ENCODE peak calls at places on chromosomes 1 and 21, in ten cellular contexts. D is HS-5; V is GM12878; N is activated naive CD4-positive, alpha-beta T cell; B is effector CD8-positive, alpha-beta T cell; F is stimulated activated naive CD8-positive, alpha-beta T cell treated with anti-CD3 and anti-CD28 coated beads, Interleukin-15, Interleukin-2, amounts not matched to agents 100 U/mL and 50 U/mL, for 24 hours; M is ureter; T is WERI-Rb-1; Z is stimulated activated CD8-positive, alpha-beta memory T cell treated with anti-CD3 and anti-CD28 coated beads, Interleukin-7, amount 100 ng/mL, for 1 hour; P is GM20000. I is an unnamed sample.

GRCh38 chr1:204359474-204360255 is at the start of gene PLEKHA6:
- DNase-seq in D (no peak), V (no peak), N (no peak), B (no peak), F (peak), M (no peak), T (peak), Z (no peak), P (no peak), I (no peak)

GRCh38 chr1:71859806-71860205 is 422.5 kb downstream of the NEGR1 start:
- DNase-seq in D (no peak), V (no peak), N (no peak), B (no peak), F (no peak), M (no peak), T (no peak), Z (no peak), P (no peak), I (no peak)

GRCh38 chr1:29355375-29355774 is 119.1 kb downstream of the PTPRU start:
- DNase-seq in D (no peak), V (no peak), N (no peak), B (no peak), F (peak), M (no peak), T (no peak), Z (no peak), P (no peak), I (no peak)

GRCh38 chr21:25126564-25126963 is 480.7 kb downstream of the MRPL39 start:
- DNase-seq in D (no peak), V (no peak), N (no peak), B (no peak), F (no peak), M (no peak), T (no peak), Z (no peak), P (no peak), I (no peak)

GRCh38 chr1:12215562-12215961 is 14.3 kb upstream of the VPS13D start:
- DNase-seq in D (no peak), V (no peak), N (no peak), B (no peak), F (no peak), M (no peak), T (no peak), Z (no peak), P (no peak), I (no peak)

GRCh38 chr1:111789666-111790316 is 34.1 kb downstream of the DDX20 start:
- DNase-seq in D (no peak), V (no peak), N (no peak), B (no peak), F (no peak), M (no peak), T (no peak), Z (no peak), P (no peak), I (no peak)

GRCh38 chr1:12799730-12800129 is 8.5 kb downstream of the PRAMEF1 start:
- DNase-seq in D (no peak), V (no peak), N (no peak), B (no peak), F (no peak), M (no peak), T (no peak), Z (no peak), P (no peak), I (no peak)

GRCh38 chr1:1424623-1425229 is 3.6 kb upstream of the ANKRD65 start:
- DNase-seq in D (no peak), V (no peak), N (no peak), B (no peak), F (no peak), M (no peak), T (no peak), Z (no peak), P (no peak), I (no peak)

GRCh38 chr1:208166340-208167138 is 77.6 kb downstream of the PLXNA2 start:
- DNase-seq in D (no peak), V (no peak), N (no peak), B (no peak), F (no peak), M (no peak), T (no peak), Z (no peak), P (no peak), I (no peak)

GRCh38 chr1:117919376-117919775 is 10.0 kb downstream of the GDAP2 start:
- DNase-seq in D (no peak), V (no peak), N (no peak), B (no peak), F (no peak), M (no peak), T (no peak), Z (no peak), P (no peak), I (no peak)

GRCh38 chr1:68028566-68028965 is 21.9 kb downstream of the DIRAS3 start:
- DNase-seq in D (no peak), V (no peak), N (no peak), B (no peak), F (no peak), M (no peak), T (no peak), Z (no peak), P (no peak), I (no peak)

GRCh38 chr1:2611034-2611501 is 21.7 kb downstream of the MMEL1 start:
- DNase-seq in D (no peak), V (no peak), N (no peak), B (no peak), F (peak), M (no peak), T (peak), Z (no peak), P (no peak), I (no peak)